ENCODE peak calls at places on chromosomes 1 and 21, in six cellular contexts. F is neuronal stem cell, E is H9, A is H1, Q is mesendoderm, P is IMR-90. H is an unnamed sample.

GRCh38 chr1:204647114-204647804 is 38.3 kb downstream of the LRRN2 start:
- DNase-seq in F (peak; percentile 39), E (peak; percentile 65), A (no peak), Q (peak; percentile 92), P (peak; percentile 70), H (peak; percentile 64)

GRCh38 chr1:16967095-16967567 is 13.3 kb downstream of the MFAP2 start:
- DNase-seq in F (no peak), E (no peak), A (no peak), Q (no peak), P (peak; percentile 74), H (no peak)

GRCh38 chr1:22717038-22717758 is 6.6 kb downstream of the EPHB2 start:
- DNase-seq in F (no peak), E (no peak), A (no peak), Q (peak; percentile 62), P (no peak), H (no peak)

GRCh38 chr1:59833991-59834390 is 19.2 kb downstream of the HOOK1 start:
- DNase-seq in F (no peak), E (no peak), A (no peak), Q (no peak), P (no peak), H (no peak)

GRCh38 chr21:14064296-14064645 is 146.5 kb downstream of the LIPI start:
- DNase-seq in F (no peak), E (peak; percentile 20), A (no peak), Q (no peak), P (peak; percentile 25), H (no peak)

GRCh38 chr21:45981641-45982255 is at the start of gene COL6A1:
- DNase-seq in F (peak; percentile 68), E (peak; percentile 57), A (peak; percentile 62), Q (peak; percentile 62), P (peak; percentile 66), H (peak; percentile 45)

GRCh38 chr1:34885405-34886247 is 26.1 kb upstream of the SMIM12 start:
- DNase-seq in F (peak; percentile 43), E (peak; percentile 88), A (peak; percentile 95), Q (peak; percentile 65), P (no peak), H (peak; percentile 4)

GRCh38 chr1:207672525-207673130 is 27.7 kb downstream of the CR1L start:
- DNase-seq in F (peak; percentile 32), E (peak; percentile 52), A (no peak), Q (peak; percentile 85), P (peak; percentile 21), H (peak; percentile 77)

GRCh38 chr1:119815361-119815760 is 4.1 kb upstream of the REG4 start:
- DNase-seq in F (no peak), E (no peak), A (no peak), Q (no peak), P (peak; percentile 75), H (no peak)

GRCh38 chr1:177490240-177490639 is 319.5 kb downstream of the BRINP2 start:
- DNase-seq in F (no peak), E (no peak), A (no peak), Q (peak; percentile 9), P (no peak), H (no peak)

GRCh38 chr21:14454642-14455009 is 71.7 kb upstream of the HSPA13 start:
- DNase-seq in F (no peak), E (no peak), A (no peak), Q (no peak), P (no peak), H (no peak)

GRCh38 chr1:17359808-17360207 is 12.2 kb upstream of the PADI6 start:
- DNase-seq in F (no peak), E (no peak), A (no peak), Q (no peak), P (no peak), H (no peak)

GRCh38 chr1:28233264-28233606 is 406 bp upstream of the DNAJC8 start:
- DNase-seq in F (no peak), E (no peak), A (no peak), Q (no peak), P (no peak), H (no peak)

GRCh38 chr1:109499661-109500536 is 6.0 kb downstream of the CYB561D1 start:
- DNase-seq in F (no peak), E (peak; percentile 80), A (peak; percentile 90), Q (peak; percentile 81), P (peak; percentile 76), H (peak; percentile 28)

GRCh38 chr1:35049116-35049515 is 17.4 kb upstream of the ZMYM6 start:
- DNase-seq in F (no peak), E (peak; percentile 41), A (peak; percentile 50), Q (no peak), P (no peak), H (no peak)

GRCh38 chr1:70718086-70718630 is 307.1 kb downstream of the CTH start:
- DNase-seq in F (no peak), E (no peak), A (no peak), Q (no peak), P (no peak), H (no peak)

GRCh38 chr1:158962983-158963382 is 31.6 kb downstream of the PYHIN1 start:
- DNase-seq in F (no peak), E (no peak), A (no peak), Q (peak; percentile 5), P (no peak), H (no peak)

GRCh38 chr1:111334169-111334568 is 43.5 kb downstream of the CHIA start:
- DNase-seq in F (no peak), E (peak; percentile 43), A (no peak), Q (peak; percentile 67), P (peak; percentile 49), H (peak; percentile 58)

GRCh38 chr1:65412984-65413375 is 7.5 kb upstream of the LEPR start:
- DNase-seq in F (no peak), E (no peak), A (no peak), Q (no peak), P (peak; percentile 56), H (no peak)

GRCh38 chr1:45654540-45655280 is 30.9 kb upstream of the CCDC17 start:
- DNase-seq in F (no peak), E (no peak), A (no peak), Q (no peak), P (peak; percentile 65), H (peak; percentile 50)

GRCh38 chr1:17251699-17252376 is 2.9 kb downstream of the PADI3 start:
- DNase-seq in F (no peak), E (no peak), A (no peak), Q (peak; percentile 37), P (peak; percentile 73), H (no peak)

GRCh38 chr21:46229133-46229922 is 754 bp upstream of the LSS start:
- DNase-seq in F (peak; percentile 74), E (no peak), A (no peak), Q (peak; percentile 10), P (no peak), H (no peak)

GRCh38 chr1:181135462-181135781 is 46.9 kb downstream of the IER5 start:
- DNase-seq in F (no peak), E (no peak), A (no peak), Q (peak; percentile 59), P (no peak), H (no peak)

GRCh38 chr1:5982868-5983267 is 9.4 kb downstream of the NPHP4 start:
- DNase-seq in F (no peak), E (no peak), A (no peak), Q (no peak), P (no peak), H (no peak)

GRCh38 chr1:32332290-32333079 is 3.5 kb downstream of the MARCKSL1 start:
- DNase-seq in F (no peak), E (no peak), A (peak; percentile 71), Q (peak; percentile 31), P (no peak), H (peak; percentile 73)

GRCh38 chr1:30099587-30099986 is 623.8 kb downstream of the MATN1 start:
- DNase-seq in F (no peak), E (no peak), A (no peak), Q (no peak), P (no peak), H (no peak)

GRCh38 chr1:30102605-30103004 is 620.8 kb downstream of the MATN1 start:
- DNase-seq in F (no peak), E (no peak), A (no peak), Q (no peak), P (no peak), H (no peak)

GRCh38 chr1:30101016-30101415 is 622.4 kb downstream of the MATN1 start:
- DNase-seq in F (no peak), E (no peak), A (no peak), Q (no peak), P (no peak), H (no peak)

GRCh38 chr1:30101477-30102227 is 621.7 kb downstream of the MATN1 start:
- DNase-seq in F (no peak), E (peak; percentile 69), A (peak; percentile 81), Q (peak; percentile 22), P (no peak), H (no peak)

GRCh38 chr1:30100186-30100862 is 623.1 kb downstream of the MATN1 start:
- DNase-seq in F (no peak), E (no peak), A (no peak), Q (no peak), P (no peak), H (no peak)
- H2BK120ac ChIP-seq in F (no peak overlapping the region), E (no peak overlapping the region), A (no peak overlapping the region), Q (no peak overlapping the region), P (no peak overlapping the region), H (no peak overlapping the region)

GRCh38 chr1:155037851-155038441 is 4.3 kb downstream of the DCST1 start:
- DNase-seq in F (no peak), E (no peak), A (no peak), Q (no peak), P (no peak), H (no peak)

GRCh38 chr1:155039308-155039669 is 5.7 kb downstream of the DCST1 start:
- DNase-seq in F (no peak), E (no peak), A (no peak), Q (no peak), P (no peak), H (no peak)

GRCh38 chr1:155038602-155039307 is 5.1 kb downstream of the DCST1 start:
- DNase-seq in F (no peak), E (no peak), A (no peak), Q (no peak), P (peak; percentile 19), H (no peak)

GRCh38 chr1:155042789-155043188 is 8.3 kb upstream of the ADAM15 start:
- DNase-seq in F (no peak), E (no peak), A (no peak), Q (no peak), P (no peak), H (no peak)

GRCh38 chr1:155040358-155041093 is 6.9 kb downstream of the DCST1 start:
- DNase-seq in F (no peak), E (no peak), A (no peak), Q (no peak), P (no peak), H (no peak)
- H2AK5ac ChIP-seq in F (no peak overlapping the region), E (no peak overlapping the region), A (no peak overlapping the region), Q (no peak overlapping the region), P (no peak overlapping the region), H (no peak overlapping the region)

GRCh38 chr1:105427543-105427942 is 1628.9 kb upstream of the PRMT6 start:
- DNase-seq in F (no peak), E (no peak), A (no peak), Q (no peak), P (no peak), H (no peak)
- H2BK120ac ChIP-seq in F (no peak overlapping the region), E (no peak overlapping the region), A (no peak overlapping the region), Q (no peak overlapping the region), P (no peak overlapping the region), H (no peak overlapping the region)

DNA sequence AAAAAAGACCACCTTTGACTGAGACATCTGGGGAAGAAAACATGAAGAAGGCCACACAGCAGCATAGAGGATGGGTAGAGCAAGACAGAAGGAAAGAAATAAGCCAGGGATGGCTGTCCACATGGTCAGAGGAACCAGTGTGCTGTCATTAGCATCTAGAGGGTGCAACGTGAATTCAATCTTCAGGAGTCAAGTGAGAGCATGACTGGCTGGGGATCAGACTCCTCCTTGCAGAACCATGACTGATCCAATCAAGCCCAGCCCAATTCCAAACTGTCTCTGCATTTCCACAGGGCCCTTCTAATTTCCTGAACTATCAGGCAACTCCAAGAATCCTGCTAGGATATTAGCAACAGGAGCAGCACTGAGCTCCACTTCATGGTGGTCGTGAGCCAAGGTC is 166.9 kb upstream of the CAMK1G start:
- DNase-seq in F (no peak), E (no peak), A (no peak), Q (no peak), P (no peak), H (no peak)
- H2AK5ac ChIP-seq in F (peak overlapping the region; percentile 6), E (no peak overlapping the region), A (no peak overlapping the region), Q (no peak overlapping the region), P (no peak overlapping the region), H (peak overlapping the region; percentile 52)